ENCODE peak calls at places on chromosome 20, in eight cellular contexts. N is fibroblast of lung, A is keratinocyte, L is thyroid gland, S is psoas muscle, X is cardiac muscle cell, V is neural progenitor cell, Q is stomach. P is an unnamed sample.

GRCh38 chr20:11712611-11713160 is 205.0 kb upstream of the BTBD3 start:
- DNase-seq in N (no peak), A (no peak), L (no peak), S (no peak), X (no peak), V (no peak), Q (no peak), P (no peak)

GRCh38 chr20:16483024-16483423 is 90.2 kb downstream of the KIF16B start:
- DNase-seq in N (no peak), A (no peak), L (no peak), S (no peak), X (no peak), V (no peak), Q (no peak), P (no peak)

GRCh38 chr20:45407067-45407745 is 883 bp upstream of the DBNDD2 start:
- DNase-seq in N (peak; percentile 14), A (no peak), L (peak; percentile 12), S (peak; percentile 82), X (no peak), V (peak; percentile 55), Q (peak; percentile 39), P (peak; percentile 59)

GRCh38 chr20:10671221-10671849 is 2.5 kb downstream of the JAG1 start:
- DNase-seq in N (peak; percentile 98), A (peak; percentile 82), L (peak; percentile 87), S (no peak), X (peak; percentile 95), V (peak; percentile 80), Q (peak; percentile 74), P (peak; percentile 87)

GRCh38 chr20:9878096-9878495 is 39.2 kb upstream of the PAK5 start:
- DNase-seq in N (no peak), A (no peak), L (no peak), S (no peak), X (no peak), V (no peak), Q (no peak), P (no peak)

GRCh38 chr20:58740356-58741308 is 48.0 kb downstream of the NPEPL1 start:
- DNase-seq in N (no peak), A (no peak), L (no peak), S (no peak), X (no peak), V (no peak), Q (no peak), P (peak; percentile 10)

GRCh38 chr20:14984305-14984704 is 646.9 kb upstream of the FLRT3 start:
- DNase-seq in N (no peak), A (no peak), L (no peak), S (no peak), X (no peak), V (no peak), Q (no peak), P (no peak)

GRCh38 chr20:47392015-47392720 is 35.7 kb upstream of the ZMYND8 start:
- DNase-seq in N (peak; percentile 91), A (peak; percentile 93), L (no peak), S (no peak), X (peak; percentile 93), V (no peak), Q (peak; percentile 31), P (peak; percentile 25)

GRCh38 chr20:58515240-58516212 is at the start of gene APCDD1L:
- DNase-seq in N (peak; percentile 65), A (no peak), L (no peak), S (no peak), X (peak; percentile 20), V (peak; percentile 56), Q (no peak), P (no peak)

DNA sequence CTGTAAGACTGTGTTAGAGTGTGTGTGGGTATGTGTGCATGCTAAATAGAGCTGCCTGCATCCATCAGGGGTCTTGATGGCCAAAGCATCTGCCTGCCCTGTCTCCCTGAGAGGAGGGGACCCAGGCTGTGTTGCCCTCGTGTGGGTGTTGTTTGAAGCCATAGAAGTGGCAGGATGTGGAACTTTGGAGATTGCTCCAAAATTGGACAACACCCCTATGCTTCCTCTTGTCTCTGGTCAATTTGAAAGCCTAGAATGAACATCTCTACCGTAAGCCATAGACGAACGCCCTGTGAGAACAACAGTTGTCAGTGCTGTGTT is 82.6 kb downstream of the ASXL1 start:
- DNase-seq in N (no peak), A (no peak), L (no peak), S (no peak), X (no peak), V (no peak), Q (no peak), P (no peak)
- H3K4me3 ChIP-seq in N (no peak overlapping the region), A (no peak overlapping the region), L (no peak overlapping the region), S (no peak overlapping the region), X (no peak overlapping the region), V (no peak overlapping the region), Q (no peak overlapping the region), P (no peak overlapping the region)

GRCh38 chr20:53445276-53445675 is 148.4 kb downstream of the ZNF217 start:
- DNase-seq in N (peak; percentile 8), A (no peak), L (no peak), S (no peak), X (peak; percentile 19), V (no peak), Q (no peak), P (no peak)

GRCh38 chr20:53448426-53448825 is 145.2 kb downstream of the ZNF217 start:
- DNase-seq in N (no peak), A (no peak), L (no peak), S (no peak), X (no peak), V (no peak), Q (no peak), P (no peak)

GRCh38 chr20:53444386-53444785 is 149.3 kb downstream of the ZNF217 start:
- DNase-seq in N (no peak), A (no peak), L (peak; percentile 13), S (no peak), X (peak; percentile 21), V (peak; percentile 70), Q (no peak), P (no peak)

GRCh38 chr20:53447271-53447670 is 146.4 kb downstream of the ZNF217 start:
- DNase-seq in N (no peak), A (no peak), L (no peak), S (no peak), X (no peak), V (no peak), Q (no peak), P (no peak)

DNA sequence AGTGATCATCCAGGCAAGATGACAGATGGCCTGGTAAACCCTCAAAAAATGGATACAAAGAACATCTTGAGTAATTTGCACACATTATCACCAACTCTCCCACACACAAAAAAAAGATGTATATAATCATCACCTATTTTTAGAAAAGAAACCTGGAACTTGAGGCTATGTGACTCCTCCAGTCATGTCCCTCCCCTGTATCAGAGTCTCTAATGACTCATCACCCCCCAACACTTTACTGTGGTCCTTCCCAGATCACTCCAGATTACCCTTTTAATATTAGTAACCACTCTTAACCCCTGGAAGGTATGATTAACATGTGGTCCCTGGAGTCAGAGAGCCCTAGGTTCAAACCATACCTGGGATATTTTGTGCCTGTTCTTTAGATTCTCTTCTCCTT is 144.8 kb downstream of the ZNF217 start:
- DNase-seq in N (no peak), A (no peak), L (no peak), S (no peak), X (no peak), V (no peak), Q (no peak), P (no peak)
- H3K9me3 ChIP-seq in N (no peaks in the 10 kb centered on the region), A (no peaks in the 10 kb centered on the region), L (no peaks in the 10 kb centered on the region), S (peaks cover 9% of the 10 kb centered on the region), X (no peaks in the 10 kb centered on the region), V (peaks cover 5% of the 10 kb centered on the region), Q (peaks cover 31% of the 10 kb centered on the region), P (no peaks in the 10 kb centered on the region)

GRCh38 chr20:53579266-53579580 is 14.4 kb downstream of the ZNF217 start:
- DNase-seq in N (no peak), A (no peak), L (no peak), S (no peak), X (no peak), V (no peak), Q (peak; percentile 16), P (no peak)
- H3K4me3 ChIP-seq in N (peak overlapping the region; percentile 50), A (peak overlapping the region; percentile 44), L (no peak overlapping the region), S (peak overlapping the region; percentile 3), X (no peak overlapping the region), V (peak overlapping the region; percentile 14), Q (no peak overlapping the region), P (peak overlapping the region; percentile 1)

GRCh38 chr20:29443819-29444218 is 1813.6 kb upstream of the DEFB115 start:
- DNase-seq in N (no peak), A (no peak), L (no peak), S (no peak), X (no peak), V (no peak), Q (no peak), P (no peak)
- H3K9me3 ChIP-seq in N (no peaks in the 10 kb centered on the region), A (peaks cover 3% of the 10 kb centered on the region), L (no peaks in the 10 kb centered on the region), S (no peaks in the 10 kb centered on the region), X (no peaks in the 10 kb centered on the region), V (no peaks in the 10 kb centered on the region), Q (peaks cover 9% of the 10 kb centered on the region), P (no peaks in the 10 kb centered on the region)

GRCh38 chr20:62973033-62973745 is 20.7 kb downstream of the SLC17A9 start:
- DNase-seq in N (no peak), A (no peak), L (no peak), S (no peak), X (no peak), V (no peak), Q (no peak), P (no peak)
- H3K4me3 ChIP-seq in N (no peak overlapping the region), A (no peak overlapping the region), L (no peak overlapping the region), S (no peak overlapping the region), X (no peak overlapping the region), V (peak overlapping the region; percentile 36), Q (peak overlapping the region; percentile 19), P (no peak overlapping the region)

GRCh38 chr20:39800548-39800947 is 838.4 kb downstream of the DHX35 start:
- DNase-seq in N (peak; percentile 83), A (no peak), L (peak; percentile 2), S (peak; percentile 65), X (peak; percentile 76), V (no peak), Q (no peak), P (no peak)

GRCh38 chr20:39795401-39796272 is 833.5 kb downstream of the DHX35 start:
- DNase-seq in N (peak; percentile 51), A (no peak), L (peak; percentile 4), S (no peak), X (no peak), V (no peak), Q (no peak), P (no peak)

GRCh38 chr20:39800111-39800510 is 838.0 kb downstream of the DHX35 start:
- DNase-seq in N (peak; percentile 42), A (no peak), L (no peak), S (no peak), X (peak; percentile 28), V (no peak), Q (no peak), P (no peak)

DNA sequence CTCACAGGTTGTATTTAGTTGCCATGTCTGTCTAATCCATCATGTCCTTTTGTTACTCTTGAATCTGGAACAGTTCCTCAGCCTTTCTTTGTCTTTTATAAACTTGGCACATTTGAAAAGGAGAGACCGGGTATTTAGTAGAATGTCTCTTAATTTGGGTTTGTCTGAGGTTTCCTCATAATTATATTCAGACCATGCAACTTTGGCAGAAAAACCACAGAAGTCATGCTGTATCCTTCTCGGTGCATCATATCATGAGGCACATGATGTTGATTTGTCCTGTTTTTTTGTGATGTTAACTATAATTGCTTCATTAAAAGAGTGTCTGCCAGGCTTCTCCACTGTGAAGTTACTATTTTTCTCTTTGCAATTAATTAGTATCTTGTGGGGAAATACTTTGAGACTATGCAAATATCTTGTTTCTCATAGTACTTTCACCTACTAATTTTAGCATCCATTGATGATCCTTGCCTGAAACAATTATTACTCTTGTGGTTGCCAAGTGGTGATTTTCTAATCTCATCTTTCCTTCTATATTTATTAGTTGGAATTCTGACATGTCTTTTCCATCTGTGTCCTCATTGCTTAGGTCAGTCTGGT is 837.3 kb downstream of the DHX35 start:
- DNase-seq in N (no peak), A (no peak), L (no peak), S (no peak), X (no peak), V (no peak), Q (no peak), P (no peak)
- H3K9me3 ChIP-seq in N (no peaks in the 10 kb centered on the region), A (no peaks in the 10 kb centered on the region), L (no peaks in the 10 kb centered on the region), S (peaks cover 2% of the 10 kb centered on the region), X (no peaks in the 10 kb centered on the region), V (no peaks in the 10 kb centered on the region), Q (peaks cover 9% of the 10 kb centered on the region), P (no peaks in the 10 kb centered on the region)

P was measured in colonic mucosa.